ENCODE peak calls at places on chromosomes 13 and 19, in five cellular contexts. A, F, J, O and D are unnamed samples.

GRCh38 chr19:50008532-50008931 is 16.6 kb downstream of the VRK3 start:
- DNase-seq in F (no peak), O (no peak), J (no peak), A (peak; percentile 58), D (peak; percentile 90)

GRCh38 chr13:80563451-80563850 is 222.5 kb upstream of the SPRY2 start:
- DNase-seq in F (no peak), O (no peak), J (no peak), A (peak; percentile 3), D (no peak)

GRCh38 chr13:98523455-98524102 is 53.3 kb downstream of the STK24 start:
- DNase-seq in F (peak; percentile 63), A (no peak), O (no peak), J (no peak), D (no peak)

GRCh38 chr13:49669735-49670309 is 21.5 kb downstream of the EBPL start:
- DNase-seq in O (no peak), A (peak; percentile 49), J (peak; percentile 60), F (no peak), D (peak; percentile 80)

GRCh38 chr13:33057019-33057785 is 41.0 kb downstream of the KL start:
- DNase-seq in A (peak; percentile 5), F (no peak), J (peak; percentile 29), O (no peak), D (peak; percentile 58)

GRCh38 chr13:113948034-113948742 is 25.7 kb downstream of the C13orf46 start:
- DNase-seq in O (no peak), J (no peak), F (no peak), A (no peak), D (no peak)

GRCh38 chr19:6963937-6964336 is 57.3 kb downstream of the MBD3L2B start:
- DNase-seq in J (no peak), A (peak; percentile 30), O (no peak), F (no peak), D (peak; percentile 4)

GRCh38 chr13:51793570-51794273 is 10.2 kb downstream of the DHRS12 start:
- DNase-seq in O (no peak), J (no peak), F (peak; percentile 70), A (peak; percentile 73), D (no peak)

GRCh38 chr13:113754691-113755090 is 4.3 kb upstream of the TMEM255B start:
- DNase-seq in J (no peak), F (no peak), A (no peak), O (no peak), D (no peak)

GRCh38 chr13:113297370-113297871 is 382 bp downstream of the LAMP1 start:
- DNase-seq in A (peak; percentile 40), O (no peak), F (no peak), J (no peak), D (peak; percentile 34)

GRCh38 chr19:33794578-33795369 is 1.9 kb upstream of the KCTD15 start:
- DNase-seq in F (no peak), A (no peak), J (no peak), O (no peak), D (peak; percentile 69)

GRCh38 chr13:92613921-92614320 is 612.7 kb upstream of the GPC6 start:
- DNase-seq in F (no peak), O (no peak), A (no peak), J (no peak), D (no peak)

GRCh38 chr13:20446405-20446804 is 79.3 kb downstream of the CRYL1 start:
- DNase-seq in F (no peak), O (no peak), J (no peak), A (no peak), D (no peak)

GRCh38 chr19:4369888-4370260 is 26.5 kb downstream of the MPND start:
- DNase-seq in A (peak; percentile 34), F (no peak), J (no peak), O (no peak), D (peak; percentile 65)

GRCh38 chr19:37507167-37507464 is 377 bp downstream of the ZNF793 start:
- DNase-seq in A (no peak), J (no peak), O (no peak), F (no peak), D (no peak)

GRCh38 chr13:101514695-101515275 is 62.3 kb downstream of the ITGBL1 start:
- DNase-seq in O (no peak), A (peak; percentile 8), J (peak; percentile 48), F (no peak), D (peak; percentile 76)

GRCh38 chr13:98584668-98585397 is 7.9 kb upstream of the STK24 start:
- DNase-seq in F (no peak), O (no peak), A (no peak), J (no peak), D (no peak)

GRCh38 chr13:101712026-101712348 is 259.5 kb downstream of the ITGBL1 start:
- DNase-seq in J (no peak), F (no peak), O (no peak), A (no peak), D (no peak)

GRCh38 chr19:55005684-55006488 is 32.2 kb downstream of the GP6 start:
- DNase-seq in O (no peak), F (peak; percentile 64), A (peak; percentile 94), J (peak; percentile 12), D (peak; percentile 93)

GRCh38 chr19:1851581-1852293 is 3.5 kb upstream of the REXO1 start:
- DNase-seq in A (no peak), F (no peak), O (no peak), J (no peak), D (peak; percentile 76)

GRCh38 chr19:41811036-41811435 is 14.6 kb downstream of the CEACAM3 start:
- DNase-seq in O (no peak), J (no peak), F (no peak), A (no peak), D (no peak)

GRCh38 chr13:77448689-77449088 is 86.8 kb upstream of the SCEL start:
- DNase-seq in J (no peak), O (no peak), A (no peak), F (no peak), D (peak; percentile 40)

GRCh38 chr19:14006766-14007562 is 844 bp upstream of the RFX1 start:
- DNase-seq in A (peak; percentile 98), O (no peak), F (no peak), J (no peak), D (peak; percentile 93)

GRCh38 chr13:51168623-51169022 is 53.6 kb upstream of the FAM124A start:
- DNase-seq in A (no peak), F (no peak), J (no peak), O (no peak), D (peak; percentile 59)

GRCh38 chr19:8004723-8005513 is 523 bp downstream of the ELAVL1 start:
- DNase-seq in J (no peak), A (peak; percentile 38), F (no peak), O (no peak), D (peak; percentile 18)

GRCh38 chr19:4057913-4058695 is 8.6 kb downstream of the ZBTB7A start:
- DNase-seq in J (peak; percentile 90), F (no peak), A (peak; percentile 90), O (no peak), D (peak; percentile 1)

GRCh38 chr19:32642771-32643170 is 32.2 kb downstream of the ANKRD27 start:
- DNase-seq in O (no peak), J (no peak), F (no peak), A (no peak), D (no peak)

GRCh38 chr19:40443930-40444180 is 280 bp downstream of the SERTAD3 start:
- DNase-seq in F (no peak), A (no peak), J (no peak), O (no peak), D (peak; percentile 73)

GRCh38 chr13:30481241-30481760 is 15.6 kb upstream of the HMGB1 start:
- DNase-seq in O (no peak), A (no peak), F (no peak), J (no peak), D (no peak)

GRCh38 chr19:6866646-6867255 is 20.6 kb upstream of the ADGRE1 start:
- DNase-seq in F (no peak), O (no peak), A (no peak), J (no peak), D (no peak)

GRCh38 chr19:3058009-3058820 is 4.1 kb downstream of the TLE5 start:
- DNase-seq in O (no peak), J (no peak), F (no peak), A (no peak), D (no peak)

GRCh38 chr13:67140006-67140405 is 90.1 kb downstream of the PCDH9 start:
- DNase-seq in F (no peak), O (no peak), J (no peak), A (no peak), D (no peak)
- H3K27ac ChIP-seq in F (no peak overlapping the region), O (no peak overlapping the region), J (no peak overlapping the region), A (no peak overlapping the region), D (no peak overlapping the region)

GRCh38 chr13:79440958-79441553 is 35.0 kb upstream of the RBM26 start:
- DNase-seq in A (no peak), O (no peak), J (no peak), F (no peak), D (no peak)

GRCh38 chr13:79432992-79433391 is 26.9 kb upstream of the RBM26 start:
- DNase-seq in J (no peak), F (no peak), O (no peak), A (no peak), D (no peak)

GRCh38 chr13:79434578-79434977 is 28.5 kb upstream of the RBM26 start:
- DNase-seq in O (no peak), A (no peak), J (no peak), F (no peak), D (no peak)

GRCh38 chr13:79432086-79432485 is 26.0 kb upstream of the RBM26 start:
- DNase-seq in O (no peak), A (no peak), J (no peak), F (no peak), D (no peak)

GRCh38 chr13:79435549-79435948 is 29.5 kb upstream of the RBM26 start:
- DNase-seq in A (no peak), O (no peak), F (no peak), J (no peak), D (no peak)
- TF ChIP-seq CREB1 in A (no peak), O (no peak), F (no peak), J (no peak), D (no peak)

GRCh38 chr19:44344255-44344654 is 12.2 kb downstream of the ZNF112 start:
- DNase-seq in A (no peak), J (no peak), F (peak; percentile 23), O (no peak), D (no peak)

GRCh38 chr19:44341794-44342193 is 14.7 kb downstream of the ZNF112 start:
- DNase-seq in O (no peak), A (no peak), F (no peak), J (no peak), D (no peak)

GRCh38 chr19:44346556-44346955 is 9.9 kb downstream of the ZNF112 start:
- DNase-seq in O (no peak), J (no peak), A (no peak), F (no peak), D (no peak)

GRCh38 chr19:44345969-44346368 is 10.5 kb downstream of the ZNF112 start:
- DNase-seq in F (no peak), A (no peak), O (no peak), J (no peak), D (no peak)
- H2AFZ ChIP-seq in F (no peak overlapping the region), A (no peak overlapping the region), O (no peak overlapping the region), J (no peak overlapping the region), D (no peak overlapping the region)

DNA sequence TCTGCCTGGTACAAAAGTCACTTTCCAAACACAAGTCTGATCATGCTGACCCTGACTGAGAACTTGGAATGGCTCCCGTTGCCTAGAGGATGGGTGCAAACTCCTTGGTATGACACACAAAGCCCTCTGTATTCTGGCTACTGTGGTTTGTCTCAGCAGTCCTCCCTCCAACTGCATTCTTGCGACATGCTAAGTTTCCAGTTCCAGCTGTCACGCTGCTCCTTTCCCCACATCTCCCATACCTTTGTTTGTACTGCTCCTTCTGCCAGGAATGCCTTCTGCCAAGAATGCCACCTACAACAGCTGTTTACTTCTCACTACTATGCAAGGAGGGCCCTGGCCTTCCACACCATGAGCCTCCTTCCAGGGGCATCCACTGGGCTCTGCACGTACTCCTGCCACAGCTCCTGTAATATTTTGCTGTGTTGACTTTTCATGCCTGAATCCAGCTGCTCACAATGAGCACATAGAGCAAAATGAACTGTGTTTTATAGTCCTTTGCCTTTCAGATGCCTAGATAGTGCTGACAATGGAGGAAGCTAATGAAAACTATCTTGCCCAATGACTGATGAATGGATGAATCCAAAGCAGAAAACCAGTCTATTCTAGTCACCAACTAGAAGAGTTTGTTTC is 543.7 kb downstream of the EFNB2 start:
- DNase-seq in O (no peak), F (no peak), A (no peak), J (no peak), D (no peak)
- H3K27ac ChIP-seq in O (no peak overlapping the region), F (no peak overlapping the region), A (no peak overlapping the region), J (no peak overlapping the region), D (no peak overlapping the region)